ENCODE peak calls at places on chromosome 7, in six cellular contexts. S is progenitor cell of endocrine pancreas, E is EH, T is activated gamma-delta T cell treated with Interleukin-2 at 50 U/mL for 16 hours, L is GM23248, A is epithelial cell of esophagus. Z is an unnamed sample.

GRCh38 chr7:2967705-2968104 is 76.0 kb downstream of the CARD11 start:
- DNase-seq in S (no peak), E (no peak), T (no peak), L (no peak), A (no peak), Z (no peak)

GRCh38 chr7:12741951-12742575 is 54.6 kb downstream of the ARL4A start:
- DNase-seq in S (no peak), E (peak), T (no peak), L (no peak), A (peak), Z (no peak)

GRCh38 chr7:120039138-120039537 is 233.8 kb upstream of the KCND2 start:
- DNase-seq in S (no peak), E (no peak), T (no peak), L (no peak), A (no peak), Z (no peak)

GRCh38 chr7:155979994-155980393 is 167.7 kb upstream of the SHH start:
- DNase-seq in S (no peak), E (no peak), T (no peak), L (no peak), A (no peak), Z (no peak)

GRCh38 chr7:91759205-91759863 is 121.2 kb downstream of the MTERF1 start:
- DNase-seq in S (peak), E (peak), T (no peak), L (peak), A (peak), Z (no peak)

GRCh38 chr7:51055039-51055840 is 261.4 kb downstream of the COBL start:
- DNase-seq in S (no peak), E (no peak), T (no peak), L (no peak), A (no peak), Z (no peak)

GRCh38 chr7:150378115-150378852 is 846 bp upstream of the ZNF775 start:
- DNase-seq in S (peak), E (peak), T (peak), L (peak), A (peak), Z (peak)

GRCh38 chr7:99768471-99768870 is 15.5 kb downstream of the CYP3A4 start:
- DNase-seq in S (no peak), E (no peak), T (no peak), L (no peak), A (no peak), Z (no peak)

GRCh38 chr7:50512384-50512783 is 52.8 kb downstream of the DDC start:
- DNase-seq in S (no peak), E (no peak), T (no peak), L (no peak), A (no peak), Z (no peak)

GRCh38 chr7:2521952-2522591 is 2.5 kb downstream of the LFNG start:
- DNase-seq in S (no peak), E (peak), T (peak), L (peak), A (peak), Z (no peak)

GRCh38 chr7:134435161-134435920 is 23.6 kb downstream of the AKR1B1 start:
- DNase-seq in S (no peak), E (peak), T (no peak), L (peak), A (peak), Z (no peak)

GRCh38 chr7:11281953-11282352 is 308.3 kb downstream of the PHF14 start:
- DNase-seq in S (no peak), E (no peak), T (no peak), L (no peak), A (no peak), Z (no peak)

GRCh38 chr7:29485376-29486190 is 78.1 kb upstream of the PRR15 start:
- DNase-seq in S (no peak), E (no peak), T (no peak), L (no peak), A (no peak), Z (no peak)

GRCh38 chr7:156430109-156430508 is 210.5 kb upstream of the RNF32 start:
- DNase-seq in S (no peak), E (no peak), T (no peak), L (no peak), A (no peak), Z (no peak)

GRCh38 chr7:104160375-104160774 is 47.4 kb downstream of the ORC5 start:
- DNase-seq in S (no peak), E (peak), T (no peak), L (peak), A (peak), Z (no peak)